ENCODE peak calls at places on chromosomes 7 and 10, in ten cellular contexts. H is lower lobe of right lung; W is HEK293T; I is ascending aorta; N is NCI-H1694; L is retina; O is activated CD4-positive, alpha-beta T cell treated with anti-CD3 and anti-CD28 coated beads, Interleukin-2, amount 50 U/mL, for 1 hour; V is B cell; E is endothelial cell; X is HCEC 1CT. J is an unnamed sample.

GRCh38 chr10:112721080-112721698 is 228.9 kb upstream of the TCF7L2 start:
- DNase-seq in H (no peak), W (peak), I (no peak), N (no peak), L (no peak), O (no peak), V (peak), E (peak), X (peak), J (no peak)

GRCh38 chr10:12473491-12473890 is 124.1 kb downstream of the CAMK1D start:
- DNase-seq in H (no peak), W (no peak), I (no peak), N (no peak), L (no peak), O (no peak), V (no peak), E (no peak), X (no peak), J (no peak)

GRCh38 chr7:2962860-2963259 is 80.8 kb downstream of the CARD11 start:
- DNase-seq in H (no peak), W (no peak), I (peak), N (no peak), L (no peak), O (no peak), V (no peak), E (no peak), X (no peak), J (no peak)

GRCh38 chr10:130403153-130403890 is 267.1 kb downstream of the GLRX3 start:
- DNase-seq in H (no peak), W (no peak), I (peak), N (no peak), L (no peak), O (no peak), V (no peak), E (no peak), X (no peak), J (no peak)

GRCh38 chr10:128881086-128881485 is 586.0 kb upstream of the MGMT start:
- DNase-seq in H (no peak), W (no peak), I (no peak), N (no peak), L (no peak), O (no peak), V (no peak), E (no peak), X (no peak), J (no peak)

GRCh38 chr10:114024876-114025609 is 18.6 kb upstream of the ADRB1 start:
- DNase-seq in H (no peak), W (no peak), I (no peak), N (no peak), L (no peak), O (no peak), V (peak), E (no peak), X (peak), J (no peak)

GRCh38 chr7:127667751-127668530 is 15.9 kb downstream of the SND1 start:
- DNase-seq in H (no peak), W (no peak), I (no peak), N (no peak), L (no peak), O (no peak), V (no peak), E (no peak), X (peak), J (no peak)

GRCh38 chr10:132643709-132644543 is 106.3 kb downstream of the INPP5A start:
- DNase-seq in H (peak), W (no peak), I (peak), N (no peak), L (peak), O (no peak), V (no peak), E (no peak), X (no peak), J (no peak)

GRCh38 chr10:71021402-71021801 is 133.0 kb upstream of the PCBD1 start:
- DNase-seq in H (no peak), W (no peak), I (no peak), N (no peak), L (no peak), O (no peak), V (no peak), E (no peak), X (no peak), J (no peak)

GRCh38 chr10:96587255-96588059 is 645 bp upstream of the TM9SF3 start:
- DNase-seq in H (no peak), W (no peak), I (peak), N (no peak), L (peak), O (peak), V (no peak), E (no peak), X (peak), J (no peak)

GRCh38 chr10:42867571-42867970 is 85.0 kb downstream of the BMS1 start:
- DNase-seq in H (no peak), W (no peak), I (no peak), N (no peak), L (no peak), O (no peak), V (no peak), E (no peak), X (no peak), J (no peak)

GRCh38 chr7:94223375-94224084 is 171.2 kb upstream of the COL1A2 start:
- DNase-seq in H (no peak), W (peak), I (no peak), N (peak), L (peak), O (no peak), V (peak), E (peak), X (peak), J (no peak)

GRCh38 chr10:107553470-107553869 is 389.0 kb upstream of the SORCS1 start:
- DNase-seq in H (no peak), W (no peak), I (no peak), N (no peak), L (no peak), O (no peak), V (no peak), E (no peak), X (peak), J (peak)

GRCh38 chr7:75599244-75599771 is 107.2 kb downstream of the SPDYE5 start:
- DNase-seq in H (no peak), W (no peak), I (no peak), N (peak), L (peak), O (no peak), V (no peak), E (peak), X (no peak), J (no peak)

GRCh38 chr10:27626821-27627359 is 118.7 kb downstream of the MKX start:
- DNase-seq in H (no peak), W (no peak), I (no peak), N (no peak), L (no peak), O (no peak), V (no peak), E (no peak), X (no peak), J (no peak)

GRCh38 chr7:106139253-106140251 is 27.4 kb upstream of the SYPL1 start:
- DNase-seq in H (no peak), W (peak), I (no peak), N (no peak), L (peak), O (no peak), V (no peak), E (no peak), X (no peak), J (peak)

GRCh38 chr7:117281562-117281961 is 41.3 kb downstream of the WNT2 start:
- DNase-seq in H (no peak), W (no peak), I (no peak), N (no peak), L (no peak), O (no peak), V (no peak), E (no peak), X (no peak), J (no peak)

GRCh38 chr7:158432369-158433270 is 155.0 kb downstream of the PTPRN2 start:
- DNase-seq in H (peak), W (no peak), I (no peak), N (no peak), L (no peak), O (no peak), V (no peak), E (no peak), X (no peak), J (no peak)

GRCh38 chr7:103547451-103548284 is 101.7 kb upstream of the SLC26A5 start:
- DNase-seq in H (no peak), W (no peak), I (no peak), N (no peak), L (no peak), O (no peak), V (no peak), E (no peak), X (no peak), J (no peak)

GRCh38 chr10:132881186-132881920 is 61.0 kb downstream of the CFAP46 start:
- DNase-seq in H (no peak), W (no peak), I (peak), N (no peak), L (no peak), O (no peak), V (peak), E (no peak), X (no peak), J (no peak)

GRCh38 chr7:18834574-18835361 is 282.7 kb downstream of the TWIST1 start:
- DNase-seq in H (no peak), W (no peak), I (no peak), N (no peak), L (peak), O (no peak), V (no peak), E (no peak), X (no peak), J (no peak)

GRCh38 chr7:18212788-18213187 is 185.1 kb upstream of the PRPS1L1 start:
- DNase-seq in H (no peak), W (no peak), I (no peak), N (no peak), L (no peak), O (no peak), V (no peak), E (no peak), X (peak), J (no peak)

GRCh38 chr10:16799621-16800020 is 17.6 kb downstream of the RSU1 start:
- DNase-seq in H (no peak), W (no peak), I (no peak), N (no peak), L (no peak), O (no peak), V (no peak), E (no peak), X (no peak), J (no peak)

GRCh38 chr10:33100996-33101747 is 143.1 kb upstream of the ITGB1 start:
- DNase-seq in H (no peak), W (no peak), I (no peak), N (no peak), L (no peak), O (no peak), V (no peak), E (no peak), X (no peak), J (no peak)

GRCh38 chr7:26485421-26486019 is 193.9 kb downstream of the SNX10 start:
- DNase-seq in H (no peak), W (no peak), I (no peak), N (no peak), L (no peak), O (no peak), V (no peak), E (no peak), X (no peak), J (no peak)

GRCh38 chr10:58998924-58999713 is 177.3 kb upstream of the PHYHIPL start:
- DNase-seq in H (no peak), W (no peak), I (peak), N (no peak), L (no peak), O (no peak), V (no peak), E (no peak), X (no peak), J (no peak)

GRCh38 chr10:100529473-100530298 is at the start of gene NDUFB8:
- DNase-seq in H (peak), W (peak), I (peak), N (peak), L (peak), O (peak), V (peak), E (peak), X (peak), J (no peak)

GRCh38 chr10:111261066-111261465 is 184.2 kb downstream of the ADRA2A start:
- DNase-seq in H (no peak), W (no peak), I (no peak), N (no peak), L (no peak), O (no peak), V (no peak), E (no peak), X (no peak), J (no peak)

GRCh38 chr7:140398821-140399220 is 491 bp upstream of the SLC37A3 start:
- DNase-seq in H (no peak), W (no peak), I (no peak), N (no peak), L (no peak), O (no peak), V (no peak), E (no peak), X (no peak), J (no peak)

GRCh38 chr10:24721254-24722106 is 2.2 kb downstream of the ARHGAP21 start:
- DNase-seq in H (peak), W (no peak), I (peak), N (no peak), L (peak), O (no peak), V (no peak), E (peak), X (peak), J (no peak)

GRCh38 chr7:68730871-68731403 is 867.3 kb upstream of the AUTS2 start:
- DNase-seq in H (peak), W (no peak), I (no peak), N (no peak), L (no peak), O (no peak), V (no peak), E (no peak), X (no peak), J (no peak)

J was measured in AG04449.